ENCODE peak calls at places on chromosomes 16 and 17, in seven cellular contexts. H is renal cortical epithelial cell; B is stimulated activated CD4-positive, alpha-beta T cell treated with anti-CD3 and anti-CD28 coated beads, Interleukin-1b, Interleukin-23, amount 100 ng/mL, for 48 hours; U is brain pericyte; J is hypothalamus; F is DMS53; X is HTR-8/SVneo. G is an unnamed sample.

GRCh38 chr16:56120447-56121155 is 70.7 kb upstream of the GNAO1 start:
- DNase-seq in H (no peak), X (no peak), J (no peak), U (no peak), F (no peak), B (no peak), G (no peak)

GRCh38 chr16:12675852-12676251 is 127.8 kb downstream of the CPPED1 start:
- DNase-seq in B (no peak), H (no peak), F (no peak), X (peak; percentile 13), U (no peak), J (no peak), G (no peak)

GRCh38 chr16:59330030-59330670 is 596.0 kb upstream of the GOT2 start:
- DNase-seq in B (no peak), H (no peak), X (no peak), J (no peak), U (no peak), F (no peak), G (no peak)

GRCh38 chr17:18315498-18316360 is 636 bp downstream of the SMCR8 start:
- DNase-seq in U (no peak), J (no peak), B (no peak), F (no peak), H (no peak), X (no peak), G (no peak)

GRCh38 chr16:6146874-6147425 is 1049.4 kb upstream of the EEF2KMT start:
- DNase-seq in F (no peak), X (no peak), H (no peak), U (no peak), B (no peak), J (no peak), G (no peak)

GRCh38 chr16:259226-259625 is 16.5 kb downstream of the RGS11 start:
- DNase-seq in J (no peak), H (no peak), B (no peak), F (no peak), U (no peak), X (no peak), G (no peak)

GRCh38 chr17:28188841-28189263 is 130.1 kb upstream of the TMEM97 start:
- DNase-seq in U (no peak), H (peak; percentile 63), F (peak; percentile 67), J (no peak), X (no peak), B (no peak), G (no peak)

GRCh38 chr16:57316390-57317017 is 32.0 kb upstream of the PLLP start:
- DNase-seq in F (no peak), U (no peak), B (no peak), J (no peak), H (peak; percentile 81), X (no peak), G (peak; percentile 75)

GRCh38 chr16:23999663-24000062 is 163.9 kb downstream of the PRKCB start:
- DNase-seq in X (no peak), F (no peak), J (no peak), H (no peak), U (no peak), B (peak; percentile 84), G (no peak)

GRCh38 chr16:324451-325334 is 27.8 kb downstream of the AXIN1 start:
- DNase-seq in J (no peak), H (no peak), U (no peak), B (peak; percentile 33), X (no peak), F (no peak), G (no peak)

GRCh38 chr16:2437032-2437790 is 8.0 kb downstream of the CCNF start:
- DNase-seq in J (no peak), F (no peak), U (no peak), X (no peak), H (no peak), B (no peak), G (no peak)

GRCh38 chr16:2447920-2448583 is 11.9 kb upstream of the TEDC2 start:
- DNase-seq in X (no peak), U (no peak), F (no peak), H (no peak), J (no peak), B (no peak), G (no peak)

GRCh38 chr17:12765544-12765943 is 23.8 kb upstream of the ARHGAP44 start:
- DNase-seq in B (no peak), U (no peak), X (no peak), F (no peak), H (peak; percentile 31), J (no peak), G (no peak)

GRCh38 chr16:82700541-82701240 is 73.9 kb downstream of the CDH13 start:
- DNase-seq in F (no peak), X (peak; percentile 67), J (no peak), B (no peak), U (no peak), H (no peak), G (no peak)

GRCh38 chr16:1334739-1335138 is 1.3 kb downstream of the BAIAP3 start:
- DNase-seq in H (no peak), X (no peak), U (no peak), B (no peak), J (no peak), F (no peak), G (no peak)

GRCh38 chr17:82240506-82241182 is 11.8 kb downstream of the SLC16A3 start:
- DNase-seq in F (no peak), U (no peak), X (no peak), B (no peak), J (no peak), H (no peak), G (no peak)

GRCh38 chr16:2365895-2366294 is 25.4 kb upstream of the ABCA3 start:
- DNase-seq in B (no peak), H (peak; percentile 72), X (peak; percentile 23), F (no peak), U (no peak), J (no peak), G (no peak)

GRCh38 chr16:3654249-3654991 is at the start of gene DNASE1:
- DNase-seq in J (peak; percentile 13), U (no peak), H (peak; percentile 43), F (peak; percentile 76), B (peak; percentile 59), X (peak; percentile 67), G (peak; percentile 47)

GRCh38 chr17:35968520-35969054 is 12.7 kb downstream of the CCL16 start:
- DNase-seq in H (no peak), F (no peak), B (no peak), U (no peak), X (no peak), J (no peak), G (no peak)

GRCh38 chr17:2181206-2181983 is 122.2 kb downstream of the SMG6 start:
- DNase-seq in F (no peak), X (no peak), J (no peak), B (no peak), H (no peak), U (no peak), G (no peak)

GRCh38 chr17:76472258-76472645 is 4.8 kb downstream of the AANAT start:
- DNase-seq in F (no peak), H (no peak), B (no peak), X (no peak), J (no peak), U (no peak), G (no peak)

GRCh38 chr16:5838071-5838470 is 740.5 kb upstream of the EEF2KMT start:
- DNase-seq in X (no peak), B (no peak), J (no peak), H (no peak), U (no peak), F (no peak), G (no peak)

GRCh38 chr17:41844971-41845370 is 7.3 kb downstream of the KLHL10 start:
- DNase-seq in X (peak; percentile 47), F (no peak), H (no peak), B (no peak), J (no peak), U (no peak), G (no peak)

GRCh38 chr16:53207810-53208752 is 153.3 kb downstream of the CHD9 start:
- DNase-seq in J (no peak), H (peak; percentile 90), X (peak; percentile 85), U (peak; percentile 46), B (no peak), F (peak; percentile 89), G (peak; percentile 19)

GRCh38 chr17:19647697-19648474 is 665 bp upstream of the ALDH3A2 start:
- DNase-seq in U (peak; percentile 39), H (peak; percentile 53), X (no peak), F (peak; percentile 71), J (peak; percentile 91), B (peak; percentile 25), G (peak; percentile 23)

GRCh38 chr16:8924214-8924613 is 39.5 kb downstream of the USP7 start:
- DNase-seq in H (peak; percentile 19), J (no peak), B (no peak), F (no peak), X (no peak), U (no peak), G (no peak)

GRCh38 chr16:67719778-67720144 is 645 bp upstream of the GFOD2 start:
- DNase-seq in F (peak; percentile 63), U (no peak), H (peak; percentile 55), J (no peak), X (peak; percentile 66), B (no peak), G (no peak)

GRCh38 chr16:1345087-1345486 is 6.6 kb downstream of the TSR3 start:
- DNase-seq in F (peak; percentile 21), U (no peak), H (no peak), B (no peak), X (no peak), J (no peak), G (no peak)

GRCh38 chr17:7855643-7856080 is 796 bp downstream of the TMEM88 start:
- DNase-seq in J (no peak), X (no peak), F (peak; percentile 61), B (no peak), U (no peak), H (no peak), G (no peak)

GRCh38 chr16:12570046-12570618 is 233.6 kb downstream of the CPPED1 start:
- DNase-seq in X (no peak), U (no peak), F (no peak), H (no peak), B (no peak), J (no peak), G (no peak)

GRCh38 chr17:45841098-45841497 is 3.6 kb upstream of the SPPL2C start:
- DNase-seq in B (no peak), J (no peak), X (no peak), H (no peak), F (no peak), U (no peak), G (no peak)

GRCh38 chr16:946048-946395 is 24.8 kb downstream of the LMF1 start:
- DNase-seq in B (no peak), H (no peak), U (no peak), J (no peak), F (no peak), X (no peak), G (no peak)

GRCh38 chr17:17568772-17569195 is 22.7 kb downstream of the PEMT start:
- DNase-seq in F (peak; percentile 73), J (no peak), X (peak; percentile 72), U (no peak), H (no peak), B (peak; percentile 58), G (peak; percentile 10)

GRCh38 chr16:50182441-50182840 is 29.3 kb downstream of the TENT4B start:
- DNase-seq in J (no peak), X (no peak), U (no peak), B (no peak), F (no peak), H (no peak), G (no peak)

GRCh38 chr16:3949946-3950342 is 69.4 kb upstream of the CREBBP start:
- DNase-seq in J (no peak), F (no peak), H (no peak), X (no peak), B (no peak), U (no peak), G (no peak)

GRCh38 chr16:25950586-25951201 is 258.9 kb downstream of the HS3ST4 start:
- DNase-seq in X (no peak), U (no peak), H (no peak), B (no peak), J (no peak), F (no peak), G (no peak)

GRCh38 chr17:73588291-73589095 is 55.8 kb downstream of the SDK2 start:
- DNase-seq in H (no peak), X (no peak), B (no peak), J (no peak), U (no peak), F (no peak), G (no peak)

GRCh38 chr16:52786105-52786504 is 239.2 kb upstream of the TOX3 start:
- DNase-seq in F (no peak), B (no peak), X (no peak), H (no peak), U (no peak), J (no peak), G (no peak)

G was measured in HCT116.